ENCODE peak calls at places on chromosomes 6 and 20, in eight cellular contexts. N is right atrium auricular region, O is SHP77, A is LoVo, I is left cardiac atrium, P is HTR-8/SVneo, Z is AG10803, W is pancreas. L is an unnamed sample.

GRCh38 chr20:20864346-20865096 is 152.1 kb upstream of the RALGAPA2 start:
- DNase-seq in N (no peak), O (peak; percentile 24), A (peak; percentile 45), I (no peak), P (peak; percentile 23), Z (peak; percentile 11), W (no peak), L (no peak)

GRCh38 chr6:92468066-92468465 is 951.3 kb downstream of the EPHA7 start:
- DNase-seq in N (no peak), O (no peak), A (no peak), I (no peak), P (no peak), Z (no peak), W (no peak), L (no peak)

GRCh38 chr6:144036064-144036873 is 28.2 kb upstream of the PLAGL1 start:
- DNase-seq in N (no peak), O (no peak), A (no peak), I (no peak), P (no peak), Z (peak; percentile 61), W (no peak), L (no peak)

GRCh38 chr20:219290-220115 is 7.6 kb upstream of the DEFB129 start:
- DNase-seq in N (no peak), O (peak; percentile 41), A (no peak), I (no peak), P (peak; percentile 45), Z (peak; percentile 1), W (no peak), L (no peak)

GRCh38 chr6:6564154-6564553 is 24.4 kb upstream of the LY86 start:
- DNase-seq in N (no peak), O (no peak), A (no peak), I (no peak), P (no peak), Z (no peak), W (no peak), L (no peak)

GRCh38 chr20:40493071-40493470 is 196.0 kb downstream of the MAFB start:
- DNase-seq in N (peak; percentile 81), O (no peak), A (no peak), I (peak; percentile 68), P (no peak), Z (peak; percentile 86), W (no peak), L (no peak)

GRCh38 chr6:4999586-4999985 is 4.3 kb downstream of the RPP40 start:
- DNase-seq in N (no peak), O (no peak), A (no peak), I (no peak), P (no peak), Z (peak; percentile 12), W (no peak), L (no peak)

GRCh38 chr6:160278311-160278710 is 19.7 kb upstream of the SLC22A2 start:
- DNase-seq in N (no peak), O (no peak), A (no peak), I (no peak), P (no peak), Z (no peak), W (no peak), L (no peak)

GRCh38 chr6:3438190-3439167 is 18.4 kb downstream of the SLC22A23 start:
- DNase-seq in N (no peak), O (peak; percentile 47), A (peak; percentile 32), I (no peak), P (peak; percentile 48), Z (peak; percentile 69), W (peak; percentile 56), L (no peak)